ENCODE peak calls at places on chromosomes 5 and 9, in four cellular contexts. Z, S, I and C are unnamed samples.

GRCh38 chr5:145981612-145982571 is 45.5 kb downstream of the SH3RF2 start:
- DNase-seq in S (no peak), Z (no peak), I (no peak), C (no peak)

GRCh38 chr9:130237071-130237470 is 28.5 kb upstream of the HMCN2 start:
- DNase-seq in S (no peak), Z (no peak), I (no peak), C (no peak)

GRCh38 chr5:10623305-10623910 is 59.5 kb downstream of the ANKRD33B start:
- DNase-seq in S (no peak), Z (no peak), I (no peak), C (no peak)

GRCh38 chr9:105103776-105104175 is 140.7 kb upstream of the SLC44A1 start:
- DNase-seq in Z (no peak), I (no peak), S (no peak), C (no peak)

GRCh38 chr9:33331411-33331891 is 41.1 kb downstream of the NFX1 start:
- DNase-seq in Z (no peak), S (no peak), I (no peak), C (no peak)

GRCh38 chr5:149380466-149381121 is 1.5 kb upstream of the IL17B start:
- DNase-seq in S (no peak), Z (no peak), I (no peak), C (no peak)

GRCh38 chr9:16598316-16598715 is 272.2 kb downstream of the BNC2 start:
- DNase-seq in Z (no peak), I (no peak), S (peak), C (no peak)

GRCh38 chr5:124460666-124461065 is 285.8 kb downstream of the ZNF608 start:
- DNase-seq in S (no peak), I (no peak), Z (peak), C (no peak)

GRCh38 chr5:1751026-1751863 is 48.4 kb downstream of the MRPL36 start:
- DNase-seq in S (no peak), Z (no peak), I (no peak), C (no peak)

GRCh38 chr5:6772886-6773285 is 59.7 kb downstream of the TENT4A start:
- DNase-seq in I (no peak), S (no peak), Z (no peak), C (no peak)

GRCh38 chr5:64839936-64840335 is 71.2 kb downstream of the CWC27 start:
- DNase-seq in I (no peak), Z (no peak), S (no peak), C (no peak)

GRCh38 chr5:96101358-96102089 is 139.9 kb upstream of the ELL2 start:
- DNase-seq in Z (no peak), I (no peak), S (no peak), C (no peak)

GRCh38 chr9:114387678-114388431 is at the start of gene AKNA:
- DNase-seq in Z (peak), S (peak), I (peak), C (peak)

GRCh38 chr5:111999286-111999685 is 242.3 kb upstream of the NREP start:
- DNase-seq in S (peak), I (peak), Z (no peak), C (no peak)

GRCh38 chr5:134411546-134412266 is at the start of gene CDKN2AIPNL:
- DNase-seq in Z (peak), S (peak), I (peak), C (peak)

GRCh38 chr5:141524604-141525597 is 36.0 kb downstream of the PCDHGC5 start:
- DNase-seq in S (peak), Z (peak), I (peak), C (peak)

GRCh38 chr5:14385022-14385421 is 196.6 kb upstream of the OTULINL start:
- DNase-seq in S (no peak), I (no peak), Z (no peak), C (no peak)